ENCODE peak calls at places on chromosome 10, in nine cellular contexts. One of them, this sample, is unnamed.

GRCh38 chr10:10394933-10395658 is 622.6 kb upstream of the CELF2 start:
- DNase-seq in heart left ventricle: no peak
- DNase-seq in IMR-90: peak
- DNase-seq in stomach: no peak
- DNase-seq in dorsolateral prefrontal cortex: no peak
- DNase-seq in brain microvascular endothelial cell: no peak
- DNase-seq in colonic mucosa: no peak
- DNase-seq in hepatocyte: no peak
- DNase-seq in thoracic aorta: no peak
- DNase-seq in this sample: no peak

GRCh38 chr10:76218045-76218444 is 786.6 kb downstream of the LRMDA start:
- DNase-seq in heart left ventricle: no peak
- DNase-seq in IMR-90: no peak
- DNase-seq in stomach: no peak
- DNase-seq in dorsolateral prefrontal cortex: no peak
- DNase-seq in brain microvascular endothelial cell: no peak
- DNase-seq in colonic mucosa: no peak
- DNase-seq in hepatocyte: no peak
- DNase-seq in thoracic aorta: no peak
- DNase-seq in this sample: no peak

GRCh38 chr10:34824870-34825269 is 9.8 kb upstream of the PARD3 start:
- DNase-seq in heart left ventricle: no peak
- DNase-seq in IMR-90: no peak
- DNase-seq in stomach: no peak
- DNase-seq in dorsolateral prefrontal cortex: no peak
- DNase-seq in brain microvascular endothelial cell: no peak
- DNase-seq in colonic mucosa: no peak
- DNase-seq in hepatocyte: no peak
- DNase-seq in thoracic aorta: no peak
- DNase-seq in this sample: no peak

GRCh38 chr10:132388901-132389630 is 7.9 kb upstream of the PWWP2B start:
- DNase-seq in heart left ventricle: peak
- DNase-seq in IMR-90: no peak
- DNase-seq in stomach: no peak
- DNase-seq in dorsolateral prefrontal cortex: no peak
- DNase-seq in brain microvascular endothelial cell: no peak
- DNase-seq in colonic mucosa: peak
- DNase-seq in hepatocyte: no peak
- DNase-seq in thoracic aorta: no peak
- DNase-seq in this sample: peak

GRCh38 chr10:8042864-8043568 is 11.5 kb upstream of the GATA3 start:
- DNase-seq in heart left ventricle: no peak
- DNase-seq in IMR-90: no peak
- DNase-seq in stomach: no peak
- DNase-seq in dorsolateral prefrontal cortex: no peak
- DNase-seq in brain microvascular endothelial cell: no peak
- DNase-seq in colonic mucosa: no peak
- DNase-seq in hepatocyte: no peak
- DNase-seq in thoracic aorta: no peak
- DNase-seq in this sample: no peak

GRCh38 chr10:68566955-68567354 is 6.8 kb downstream of the TET1 start:
- DNase-seq in heart left ventricle: no peak
- DNase-seq in IMR-90: no peak
- DNase-seq in stomach: no peak
- DNase-seq in dorsolateral prefrontal cortex: no peak
- DNase-seq in brain microvascular endothelial cell: no peak
- DNase-seq in colonic mucosa: no peak
- DNase-seq in hepatocyte: no peak
- DNase-seq in thoracic aorta: no peak
- DNase-seq in this sample: no peak

GRCh38 chr10:117163061-117163953 is 25.2 kb upstream of the VAX1 start:
- DNase-seq in heart left ventricle: no peak
- DNase-seq in IMR-90: no peak
- DNase-seq in stomach: no peak
- DNase-seq in dorsolateral prefrontal cortex: no peak
- DNase-seq in brain microvascular endothelial cell: no peak
- DNase-seq in colonic mucosa: no peak
- DNase-seq in hepatocyte: peak
- DNase-seq in thoracic aorta: no peak
- DNase-seq in this sample: no peak

GRCh38 chr10:104631946-104632345 is 9.1 kb upstream of the SORCS3 start:
- DNase-seq in heart left ventricle: no peak
- DNase-seq in IMR-90: no peak
- DNase-seq in stomach: no peak
- DNase-seq in dorsolateral prefrontal cortex: no peak
- DNase-seq in brain microvascular endothelial cell: no peak
- DNase-seq in colonic mucosa: no peak
- DNase-seq in hepatocyte: no peak
- DNase-seq in thoracic aorta: no peak
- DNase-seq in this sample: no peak

GRCh38 chr10:60611291-60611747 is 167.0 kb upstream of the CDK1 start:
- DNase-seq in heart left ventricle: no peak
- DNase-seq in IMR-90: peak
- DNase-seq in stomach: no peak
- DNase-seq in dorsolateral prefrontal cortex: no peak
- DNase-seq in brain microvascular endothelial cell: peak
- DNase-seq in colonic mucosa: no peak
- DNase-seq in hepatocyte: peak
- DNase-seq in thoracic aorta: no peak
- DNase-seq in this sample: no peak

GRCh38 chr10:51129946-51130554 is 55.8 kb downstream of the PRKG1 start:
- DNase-seq in heart left ventricle: no peak
- DNase-seq in IMR-90: peak
- DNase-seq in stomach: no peak
- DNase-seq in dorsolateral prefrontal cortex: no peak
- DNase-seq in brain microvascular endothelial cell: no peak
- DNase-seq in colonic mucosa: no peak
- DNase-seq in hepatocyte: no peak
- DNase-seq in thoracic aorta: no peak
- DNase-seq in this sample: no peak

GRCh38 chr10:50554995-50555568 is 68.7 kb downstream of the SGMS1 start:
- DNase-seq in heart left ventricle: no peak
- DNase-seq in IMR-90: peak
- DNase-seq in stomach: no peak
- DNase-seq in dorsolateral prefrontal cortex: no peak
- DNase-seq in brain microvascular endothelial cell: peak
- DNase-seq in colonic mucosa: no peak
- DNase-seq in hepatocyte: no peak
- DNase-seq in thoracic aorta: no peak
- DNase-seq in this sample: no peak

GRCh38 chr10:14859775-14860174 is 18.9 kb upstream of the SUV39H2 start:
- DNase-seq in heart left ventricle: no peak
- DNase-seq in IMR-90: no peak
- DNase-seq in stomach: no peak
- DNase-seq in dorsolateral prefrontal cortex: no peak
- DNase-seq in brain microvascular endothelial cell: no peak
- DNase-seq in colonic mucosa: no peak
- DNase-seq in hepatocyte: no peak
- DNase-seq in thoracic aorta: no peak
- DNase-seq in this sample: no peak

GRCh38 chr10:46516660-46517416 is 39.6 kb downstream of the GPRIN2 start:
- DNase-seq in heart left ventricle: peak
- DNase-seq in IMR-90: peak
- DNase-seq in stomach: peak
- DNase-seq in dorsolateral prefrontal cortex: peak
- DNase-seq in brain microvascular endothelial cell: peak
- DNase-seq in colonic mucosa: peak
- DNase-seq in hepatocyte: peak
- DNase-seq in thoracic aorta: no peak
- DNase-seq in this sample: peak

GRCh38 chr10:26556756-26557640 is 118.9 kb downstream of the APBB1IP start:
- DNase-seq in heart left ventricle: no peak
- DNase-seq in IMR-90: peak
- DNase-seq in stomach: no peak
- DNase-seq in dorsolateral prefrontal cortex: no peak
- DNase-seq in brain microvascular endothelial cell: peak
- DNase-seq in colonic mucosa: no peak
- DNase-seq in hepatocyte: peak
- DNase-seq in thoracic aorta: no peak
- DNase-seq in this sample: no peak

GRCh38 chr10:91034042-91034441 is 113.2 kb upstream of the ANKRD1 start:
- DNase-seq in heart left ventricle: no peak
- DNase-seq in IMR-90: no peak
- DNase-seq in stomach: no peak
- DNase-seq in dorsolateral prefrontal cortex: no peak
- DNase-seq in brain microvascular endothelial cell: no peak
- DNase-seq in colonic mucosa: no peak
- DNase-seq in hepatocyte: no peak
- DNase-seq in thoracic aorta: no peak
- DNase-seq in this sample: no peak

GRCh38 chr10:43224321-43224720 is 42.5 kb downstream of the RASGEF1A start:
- DNase-seq in heart left ventricle: no peak
- DNase-seq in IMR-90: no peak
- DNase-seq in stomach: no peak
- DNase-seq in dorsolateral prefrontal cortex: no peak
- DNase-seq in brain microvascular endothelial cell: no peak
- DNase-seq in colonic mucosa: no peak
- DNase-seq in hepatocyte: no peak
- DNase-seq in thoracic aorta: no peak
- DNase-seq in this sample: no peak

DNA sequence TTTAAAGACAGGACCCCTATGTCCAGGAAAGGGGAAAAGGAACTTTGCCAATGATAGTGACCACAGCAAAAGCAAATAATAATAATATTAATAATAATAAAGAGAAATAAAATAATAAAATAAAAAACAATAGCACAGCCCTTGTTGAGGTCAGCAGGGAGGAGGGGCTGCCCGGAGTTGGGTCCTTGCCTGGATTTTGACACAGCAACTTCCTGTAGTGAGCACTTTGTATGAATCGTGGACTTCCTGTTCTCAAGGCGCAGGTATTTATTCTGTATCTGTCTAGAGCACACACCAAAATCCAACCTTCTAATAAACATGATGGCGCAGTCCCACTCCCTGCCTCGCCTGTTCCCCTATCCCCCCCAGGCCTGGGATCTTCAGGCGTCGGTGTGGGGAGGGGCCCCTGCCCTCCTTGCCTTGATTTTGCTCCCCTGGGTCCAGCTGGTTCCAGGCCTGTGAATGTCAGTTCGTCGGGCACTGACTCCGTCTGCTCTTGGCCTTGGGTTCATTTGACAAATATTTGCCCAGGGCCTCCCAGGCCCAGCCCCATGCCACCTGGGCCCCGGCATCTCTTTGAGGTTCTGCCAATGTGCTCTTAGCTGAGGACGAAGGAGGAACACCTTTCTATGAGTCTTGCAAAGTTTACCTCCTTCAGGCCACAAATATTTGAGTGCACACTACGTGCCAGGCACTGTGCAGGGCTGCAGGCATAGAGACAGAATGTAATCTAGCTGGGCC is 13.9 kb downstream of the TRIM8 start:
- DNase-seq in heart left ventricle: peak
- DNase-seq in IMR-90: peak
- DNase-seq in stomach: peak
- DNase-seq in dorsolateral prefrontal cortex: no peak
- DNase-seq in brain microvascular endothelial cell: no peak
- DNase-seq in colonic mucosa: peak
- DNase-seq in hepatocyte: no peak
- DNase-seq in thoracic aorta: no peak
- DNase-seq in this sample: no peak
- TF ChIP-seq CTCF in heart left ventricle: no peak
- TF ChIP-seq CTCF in IMR-90: no peak
- TF ChIP-seq CTCF in stomach: no peak
- TF ChIP-seq CTCF in dorsolateral prefrontal cortex: no peak
- TF ChIP-seq CTCF in brain microvascular endothelial cell: no peak
- TF ChIP-seq CTCF in colonic mucosa: no peak
- TF ChIP-seq CTCF in hepatocyte: no peak
- TF ChIP-seq CTCF in thoracic aorta: no peak
- TF ChIP-seq CTCF in this sample: no peak

DNA sequence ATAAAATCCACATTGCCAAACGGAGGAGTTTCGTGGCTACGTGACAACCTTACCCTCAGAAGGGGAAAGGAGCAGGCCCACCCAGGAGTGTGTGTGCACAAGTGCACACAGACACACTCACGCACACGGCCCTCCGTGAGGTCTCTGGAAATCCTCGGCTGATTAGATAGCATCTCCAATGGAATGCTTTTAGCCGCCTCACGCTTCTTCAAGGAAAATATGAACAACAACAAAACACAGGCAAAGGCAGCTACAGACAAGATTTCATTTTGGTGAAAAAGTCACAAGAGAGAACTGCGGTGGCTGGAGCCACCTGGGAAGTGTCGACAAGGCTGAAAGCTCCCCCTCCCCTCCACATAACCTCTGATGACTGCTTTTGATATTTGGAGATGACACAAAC is 391.8 kb upstream of the MKI67 start:
- DNase-seq in heart left ventricle: no peak
- DNase-seq in IMR-90: no peak
- DNase-seq in stomach: no peak
- DNase-seq in dorsolateral prefrontal cortex: no peak
- DNase-seq in brain microvascular endothelial cell: no peak
- DNase-seq in colonic mucosa: no peak
- DNase-seq in hepatocyte: no peak
- DNase-seq in thoracic aorta: no peak
- DNase-seq in this sample: no peak
- H3K27ac ChIP-seq in heart left ventricle: no peak
- H3K27ac ChIP-seq in IMR-90: no peak
- H3K27ac ChIP-seq in stomach: no peak
- H3K27ac ChIP-seq in dorsolateral prefrontal cortex: no peak
- H3K27ac ChIP-seq in brain microvascular endothelial cell: no peak
- H3K27ac ChIP-seq in colonic mucosa: no peak
- H3K27ac ChIP-seq in hepatocyte: no peak
- H3K27ac ChIP-seq in thoracic aorta: no peak
- H3K27ac ChIP-seq in this sample: no peak

DNA sequence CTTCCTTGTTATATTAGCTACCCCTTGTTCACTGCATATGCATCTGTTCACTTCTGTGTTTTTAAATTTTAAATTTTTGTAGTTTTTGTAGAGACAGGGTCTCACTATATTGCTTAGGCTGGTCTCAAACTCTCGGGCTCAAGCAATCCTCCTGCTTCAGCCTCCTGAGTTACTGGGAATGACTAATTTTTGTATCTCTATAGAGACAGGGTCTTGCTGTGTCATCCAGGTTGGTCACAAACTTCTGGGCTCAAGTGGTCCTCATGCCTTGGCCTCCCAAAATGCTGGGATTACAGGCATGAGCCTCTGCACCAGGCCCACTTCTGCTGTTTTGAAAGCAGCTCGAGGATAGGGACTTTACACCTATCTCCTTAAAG is 64.6 kb downstream of the PRTFDC1 start:
- DNase-seq in heart left ventricle: no peak
- DNase-seq in IMR-90: no peak
- DNase-seq in stomach: no peak
- DNase-seq in dorsolateral prefrontal cortex: no peak
- DNase-seq in brain microvascular endothelial cell: no peak
- DNase-seq in colonic mucosa: no peak
- DNase-seq in hepatocyte: no peak
- DNase-seq in thoracic aorta: no peak
- DNase-seq in this sample: no peak
- H3K4me3 ChIP-seq in heart left ventricle: no peak
- H3K4me3 ChIP-seq in IMR-90: no peak
- H3K4me3 ChIP-seq in stomach: no peak
- H3K4me3 ChIP-seq in dorsolateral prefrontal cortex: no peak
- H3K4me3 ChIP-seq in brain microvascular endothelial cell: no peak
- H3K4me3 ChIP-seq in colonic mucosa: no peak
- H3K4me3 ChIP-seq in hepatocyte: no peak
- H3K4me3 ChIP-seq in thoracic aorta: no peak
- H3K4me3 ChIP-seq in this sample: no peak

DNA sequence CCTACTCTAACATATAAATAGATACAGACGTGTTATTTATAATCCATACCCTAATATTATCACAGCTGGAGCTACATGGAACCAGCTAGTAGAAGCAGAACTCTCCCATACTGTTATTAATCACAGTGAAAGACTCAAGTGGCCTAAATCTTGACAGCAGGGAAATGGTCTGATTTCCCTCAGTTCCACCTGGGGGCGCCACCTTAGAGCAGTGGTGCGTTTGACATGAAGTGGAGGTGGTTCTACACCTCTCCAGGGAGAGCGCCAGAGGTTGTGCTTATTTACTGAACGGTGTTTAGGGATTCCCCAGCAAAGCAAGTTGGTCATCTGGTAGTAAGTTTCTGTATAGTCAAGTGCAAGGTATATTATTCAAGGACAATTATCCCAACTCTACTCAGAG is 17.6 kb downstream of the DNTT start:
- DNase-seq in heart left ventricle: no peak
- DNase-seq in IMR-90: no peak
- DNase-seq in stomach: no peak
- DNase-seq in dorsolateral prefrontal cortex: no peak
- DNase-seq in brain microvascular endothelial cell: no peak
- DNase-seq in colonic mucosa: no peak
- DNase-seq in hepatocyte: no peak
- DNase-seq in thoracic aorta: no peak
- DNase-seq in this sample: no peak
- TF ChIP-seq CTCF in heart left ventricle: no peak
- TF ChIP-seq CTCF in IMR-90: no peak
- TF ChIP-seq CTCF in stomach: no peak
- TF ChIP-seq CTCF in dorsolateral prefrontal cortex: no peak
- TF ChIP-seq CTCF in brain microvascular endothelial cell: no peak
- TF ChIP-seq CTCF in colonic mucosa: no peak
- TF ChIP-seq CTCF in hepatocyte: no peak
- TF ChIP-seq CTCF in thoracic aorta: no peak
- TF ChIP-seq CTCF in this sample: no peak

This sample was measured in uterus.